ENCODE peak calls at places on chromosome 16, in five cellular contexts. B, A, G, R and D are unnamed samples.

GRCh38 chr16:66695935-66696668 is 441 bp downstream of the CMTM4 start:
- DNase-seq in B (no peak), A (no peak), G (peak; percentile 68), R (peak; percentile 6), D (no peak)

GRCh38 chr16:17476414-17477259 is 5.9 kb upstream of the XYLT1 start:
- DNase-seq in B (peak; percentile 44), A (peak; percentile 74), G (peak; percentile 82), R (no peak), D (no peak)

GRCh38 chr16:10984509-10984908 is 40.1 kb downstream of the CLEC16A start:
- DNase-seq in B (no peak), A (peak; percentile 93), G (no peak), R (no peak), D (peak; percentile 88)

GRCh38 chr16:50371936-50372595 is 3.3 kb upstream of the BRD7 start:
- DNase-seq in B (no peak), A (no peak), G (no peak), R (no peak), D (no peak)

GRCh38 chr16:19875900-19876299 is 8.7 kb downstream of the GPRC5B start:
- DNase-seq in B (no peak), A (no peak), G (no peak), R (no peak), D (no peak)

GRCh38 chr16:8655184-8655717 is 19.2 kb upstream of the ABAT start:
- DNase-seq in B (no peak), A (peak; percentile 35), G (peak; percentile 63), R (no peak), D (peak; percentile 11)

GRCh38 chr16:16143038-16143763 is 80.1 kb downstream of the ABCC6 start:
- DNase-seq in B (no peak), A (no peak), G (peak; percentile 64), R (no peak), D (peak; percentile 32)

GRCh38 chr16:82071421-82071820 is 36.4 kb downstream of the HSD17B2 start:
- DNase-seq in B (no peak), A (no peak), G (no peak), R (no peak), D (no peak)

GRCh38 chr16:86298166-86299131 is 211.9 kb upstream of the FOXF1 start:
- DNase-seq in B (no peak), A (peak; percentile 88), G (no peak), R (no peak), D (peak; percentile 96)

GRCh38 chr16:89402962-89403361 is 87.4 kb downstream of the ANKRD11 start:
- DNase-seq in B (no peak), A (no peak), G (no peak), R (no peak), D (no peak)

GRCh38 chr16:75496546-75496945 is 1.3 kb upstream of the CHST6 start:
- DNase-seq in B (no peak), A (no peak), G (no peak), R (no peak), D (no peak)

GRCh38 chr16:71658771-71659170 is 32.8 kb downstream of the MARVELD3 start:
- DNase-seq in B (no peak), A (no peak), G (no peak), R (no peak), D (no peak)

GRCh38 chr16:1775846-1776671 is 3.1 kb upstream of the MRPS34 start:
- DNase-seq in B (no peak), A (no peak), G (no peak), R (no peak), D (no peak)

GRCh38 chr16:68539704-68540370 is 746 bp downstream of the ZFP90 start:
- DNase-seq in B (no peak), A (no peak), G (peak; percentile 31), R (no peak), D (peak; percentile 24)

GRCh38 chr16:56423584-56424403 is 1.6 kb downstream of the AMFR start:
- DNase-seq in B (no peak), A (no peak), G (no peak), R (no peak), D (peak; percentile 23)

GRCh38 chr16:71295950-71296349 is 6.7 kb upstream of the CMTR2 start:
- DNase-seq in B (no peak), A (no peak), G (no peak), R (no peak), D (no peak)

GRCh38 chr16:5059386-5060072 is 6.2 kb downstream of the C16orf89 start:
- DNase-seq in B (no peak), A (no peak), G (peak; percentile 50), R (no peak), D (no peak)

GRCh38 chr16:2154533-2155090 is 970 bp upstream of the TRAF7 start:
- DNase-seq in B (no peak), A (no peak), G (no peak), R (no peak), D (no peak)

GRCh38 chr16:86040496-86040895 is 141.5 kb downstream of the IRF8 start:
- DNase-seq in B (no peak), A (no peak), G (no peak), R (no peak), D (no peak)

GRCh38 chr16:72739577-72739976 is 308.4 kb downstream of the ZFHX3 start:
- DNase-seq in B (no peak), A (peak; percentile 56), G (no peak), R (no peak), D (peak; percentile 45)

GRCh38 chr16:2199095-2199494 is 2.7 kb upstream of the CASKIN1 start:
- DNase-seq in B (no peak), A (no peak), G (no peak), R (no peak), D (no peak)

GRCh38 chr16:13906426-13907089 is 13.4 kb upstream of the ERCC4 start:
- DNase-seq in B (no peak), A (no peak), G (no peak), R (no peak), D (no peak)

GRCh38 chr16:89707695-89708094 is 6.2 kb upstream of the SPATA2L start:
- DNase-seq in B (no peak), A (no peak), G (no peak), R (no peak), D (no peak)

GRCh38 chr16:69244336-69244735 is 57.4 kb downstream of the SNTB2 start:
- DNase-seq in B (no peak), A (no peak), G (no peak), R (no peak), D (no peak)

GRCh38 chr16:55817236-55817912 is 15.5 kb downstream of the CES1 start:
- DNase-seq in B (no peak), A (no peak), G (no peak), R (no peak), D (peak; percentile 13)

GRCh38 chr16:17275989-17276530 is 194.7 kb downstream of the XYLT1 start:
- DNase-seq in B (no peak), A (no peak), G (no peak), R (no peak), D (no peak)

GRCh38 chr16:1635070-1635469 is 22.9 kb downstream of the CRAMP1 start:
- DNase-seq in B (no peak), A (no peak), G (no peak), R (no peak), D (peak; percentile 19)

GRCh38 chr16:8945626-8946296 is 17.9 kb downstream of the USP7 start:
- DNase-seq in B (no peak), A (no peak), G (no peak), R (no peak), D (no peak)

GRCh38 chr16:590875-591200 is 972 bp downstream of the RAB40C start:
- DNase-seq in B (no peak), A (no peak), G (no peak), R (no peak), D (no peak)
- H3K23ac ChIP-seq in B (no peak overlapping the region), A (peak overlapping the region; percentile 92), G (no peak overlapping the region), R (peak overlapping the region; percentile 93), D (no peak overlapping the region)

DNA sequence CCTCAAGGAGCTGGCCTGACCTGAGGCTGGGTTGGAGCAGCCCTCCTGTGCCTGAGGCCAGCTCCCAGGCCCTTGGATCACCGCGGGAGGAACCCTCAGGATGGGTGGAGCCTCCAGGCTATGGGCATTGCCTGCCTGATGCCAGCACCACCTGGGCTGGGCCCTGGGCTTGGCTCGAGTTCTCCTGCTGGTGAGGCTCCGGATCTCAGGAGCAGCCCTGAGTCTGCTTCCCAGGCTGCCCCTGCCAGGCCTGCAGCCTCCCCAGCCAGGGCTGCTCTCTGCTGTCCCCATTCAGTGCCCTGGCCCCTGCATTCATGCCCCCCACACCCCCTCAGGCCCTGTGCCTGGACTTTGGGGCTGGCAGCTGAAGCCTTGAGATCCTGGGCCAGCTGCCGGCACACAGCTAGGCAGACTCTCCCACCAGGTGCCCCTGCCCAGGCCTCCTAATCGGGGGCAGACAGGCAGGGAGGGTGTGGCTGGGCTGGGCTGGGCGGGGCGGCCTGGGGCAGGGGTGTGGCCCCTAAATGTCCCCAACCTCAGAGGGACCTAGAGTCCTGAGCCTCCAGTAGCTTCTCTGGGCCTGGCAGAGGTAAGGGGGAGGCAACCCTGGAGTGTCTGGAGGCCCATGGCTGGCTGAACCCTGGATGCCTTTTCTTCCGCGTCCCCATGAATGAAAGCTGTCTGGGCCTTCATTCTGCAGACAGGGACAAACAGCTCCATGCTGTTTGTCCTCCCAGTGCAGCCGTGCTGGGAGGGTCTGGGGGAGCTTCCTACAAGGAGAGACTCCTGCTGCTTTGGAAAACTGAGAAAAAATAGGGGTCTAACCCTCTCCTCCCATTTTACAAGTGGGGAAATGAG is 1.1 kb upstream of the PIGQ start:
- DNase-seq in B (no peak), A (no peak), G (no peak), R (no peak), D (no peak)
- H4K91ac ChIP-seq in B (peak overlapping the region; percentile 15), A (no peak overlapping the region), G (no peak overlapping the region), R (no peak overlapping the region), D (no peak overlapping the region)

GRCh38 chr16:84618428-84619102 is 687 bp upstream of the COTL1 start:
- DNase-seq in B (peak; percentile 54), A (peak; percentile 98), G (peak; percentile 92), R (peak; percentile 52), D (peak; percentile 97)

GRCh38 chr16:84617068-84617630 is 729 bp downstream of the COTL1 start:
- DNase-seq in B (no peak), A (no peak), G (peak; percentile 50), R (no peak), D (peak; percentile 35)

GRCh38 chr16:84619103-84619460 is 1.2 kb upstream of the COTL1 start:
- DNase-seq in B (no peak), A (no peak), G (no peak), R (no peak), D (no peak)

GRCh38 chr16:84616515-84616914 is 1.4 kb downstream of the COTL1 start:
- DNase-seq in B (no peak), A (no peak), G (no peak), R (no peak), D (peak; percentile 50)

DNA sequence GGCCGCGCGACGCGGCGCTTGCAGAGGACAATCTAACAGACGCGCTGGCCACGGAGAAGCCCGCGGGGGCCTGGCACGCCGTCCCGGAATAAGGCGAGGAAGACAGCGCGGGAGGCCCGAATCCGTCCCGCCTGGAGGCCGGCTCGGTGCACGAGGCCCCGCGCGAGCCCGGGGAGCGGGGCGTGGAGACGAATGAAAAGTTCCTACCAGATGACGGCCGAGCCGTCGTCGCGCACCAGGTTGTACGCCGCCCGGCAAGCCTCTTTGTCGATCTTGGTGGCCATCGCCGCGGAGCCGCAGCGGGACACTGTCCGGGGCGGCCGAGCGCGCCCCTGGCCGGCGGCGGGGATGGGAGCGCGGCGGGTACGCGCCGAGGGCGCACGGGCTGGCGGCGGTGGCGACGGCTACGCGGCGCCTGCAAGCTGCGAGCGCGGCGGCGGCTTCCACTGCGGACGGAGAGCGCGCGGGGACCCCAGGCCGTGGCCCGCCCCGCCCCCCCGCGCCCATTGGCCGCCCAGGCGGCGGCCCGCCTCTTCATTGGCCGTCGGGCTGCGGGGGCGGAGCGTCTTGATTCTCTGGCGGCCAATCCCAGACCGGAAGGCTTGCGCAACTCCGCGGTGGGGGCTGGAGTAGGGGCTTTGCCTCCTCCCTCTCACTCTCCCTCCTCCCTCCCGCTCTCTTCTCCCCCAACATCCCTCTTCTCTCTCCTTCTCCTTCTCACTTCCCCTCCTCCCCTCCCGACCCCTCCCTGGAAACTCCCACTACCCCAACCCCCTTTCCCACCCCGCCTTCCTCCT is at the start of gene COTL1:
- DNase-seq in B (peak; percentile 79), A (peak; percentile 99), G (peak; percentile 95), R (peak; percentile 90), D (peak; percentile 98)
- H2BK15ac ChIP-seq in B (no peak within 1 kb of the TSS), A (peak within 1 kb of the TSS; percentile 78), G (no peak within 1 kb of the TSS), R (peak within 1 kb of the TSS; percentile 77), D (peak within 1 kb of the TSS; percentile 13)

GRCh38 chr16:30065943-30066881 is 652 bp downstream of the ALDOA start:
- DNase-seq in B (no peak), A (peak; percentile 70), G (no peak), R (no peak), D (no peak)
- H3K23ac ChIP-seq in B (no peak overlapping the region), A (peak overlapping the region; percentile 98), G (no peak overlapping the region), R (peak overlapping the region; percentile 100), D (peak overlapping the region; percentile 85)